ENCODE peak calls at places on chromosomes 1 and 21, in eight cellular contexts. K is GM13977; Z is stimulated activated CD4-positive, alpha-beta T cell treated with anti-CD3 and anti-CD28 coated beads, Interleukin-1b, Interleukin-23, amount 100 ng/mL, for 24 hours; D is SK-MEL-5; F is pancreas; T is Calu3; Q is SK-N-DZ; U is activated T-cell treated with anti-CD3 and anti-CD28 coated beads for 1 hour. H is an unnamed sample.

GRCh38 chr1:158794247-158794646 is 13.2 kb upstream of the OR6N2 start:
- DNase-seq in K (no peak), U (no peak), Z (no peak), F (no peak), Q (no peak), D (no peak), T (no peak), H (no peak)

GRCh38 chr1:114669562-114670082 is at the start of gene DENND2C:
- DNase-seq in U (no peak), K (no peak), Q (peak), Z (no peak), D (no peak), F (no peak), T (no peak), H (no peak)

GRCh38 chr1:31760422-31760900 is 3.7 kb downstream of the ADGRB2 start:
- DNase-seq in K (no peak), U (no peak), F (peak), T (no peak), Z (no peak), Q (no peak), D (no peak), H (no peak)

GRCh38 chr1:209389258-209389657 is 194.3 kb upstream of the CAMK1G start:
- DNase-seq in Z (no peak), Q (no peak), D (no peak), F (no peak), T (peak), K (no peak), U (no peak), H (no peak)

GRCh38 chr1:55927934-55928333 is 651.4 kb downstream of the PLPP3 start:
- DNase-seq in K (no peak), F (no peak), Z (no peak), T (no peak), Q (no peak), D (no peak), U (no peak), H (no peak)

GRCh38 chr21:40990366-40990765 is 143.4 kb upstream of the DSCAM start:
- DNase-seq in Z (no peak), D (no peak), F (peak), Q (no peak), T (no peak), U (no peak), K (no peak), H (no peak)

GRCh38 chr1:229280921-229281320 is 10.0 kb downstream of the RAB4A start:
- DNase-seq in D (no peak), Q (no peak), U (no peak), Z (no peak), F (no peak), K (no peak), T (no peak), H (no peak)

GRCh38 chr1:234927968-234928635 is 200.5 kb downstream of the TOMM20 start:
- DNase-seq in Z (no peak), D (no peak), U (no peak), Q (no peak), T (no peak), F (no peak), K (no peak), H (no peak)

GRCh38 chr1:37807555-37808368 is at the start of the genes C1orf122 and YRDC:
- DNase-seq in U (peak), Z (peak), T (peak), K (peak), F (peak), D (peak), Q (peak), H (peak)

GRCh38 chr1:47669081-47669585 is 231.3 kb downstream of the FOXD2 start:
- DNase-seq in K (no peak), F (no peak), D (no peak), Z (no peak), Q (no peak), U (no peak), T (no peak), H (no peak)

GRCh38 chr21:15249285-15249993 is 184.6 kb upstream of the NRIP1 start:
- DNase-seq in K (no peak), F (no peak), Q (no peak), Z (no peak), D (no peak), T (no peak), U (no peak), H (no peak)

GRCh38 chr1:86155061-86155806 is 1.3 kb downstream of the COL24A1 start:
- DNase-seq in Z (no peak), U (no peak), F (peak), D (no peak), T (no peak), Q (no peak), K (peak), H (no peak)

GRCh38 chr1:161083743-161084084 is 5.6 kb downstream of the NECTIN4 start:
- DNase-seq in U (no peak), Q (no peak), F (no peak), K (no peak), Z (no peak), T (no peak), D (no peak), H (no peak)

H was measured in activated CD4-positive, CD25-positive, alpha-beta regulatory T cell treated with anti-CD3 and anti-CD28 coated beads, Interleukin-2, amount 50 U/mL, for 16 hours.